ENCODE peak calls at places on chromosome 1, in nine cellular contexts. U is left ventricle myocardium inferior, F is HCT116, P is transverse colon, A is endothelial cell of umbilical vein, M is heart left ventricle, H is kidney epithelial cell, W is heart right ventricle, D is dorsolateral prefrontal cortex. E is an unnamed sample.

GRCh38 chr1:180800945-180801344 is 111.8 kb upstream of the KIAA1614 start:
- DNase-seq in U (no peak), F (no peak), P (no peak), A (no peak), M (no peak), H (no peak), W (no peak), D (no peak), E (no peak)

GRCh38 chr1:211260161-211261107 is 1.3 kb downstream of the RCOR3 start:
- DNase-seq in U (peak; percentile 84), F (no peak), P (peak; percentile 85), A (peak; percentile 72), M (peak; percentile 88), H (no peak), W (peak; percentile 81), D (peak; percentile 79), E (no peak)

GRCh38 chr1:246681822-246682221 is 42.4 kb upstream of the SCCPDH start:
- DNase-seq in U (peak; percentile 75), F (no peak), P (no peak), A (no peak), M (peak; percentile 79), H (no peak), W (peak; percentile 72), D (no peak), E (no peak)

GRCh38 chr1:87814573-87814972 is 485.9 kb downstream of the LMO4 start:
- DNase-seq in U (no peak), F (no peak), P (no peak), A (no peak), M (no peak), H (no peak), W (no peak), D (no peak), E (no peak)

GRCh38 chr1:162349635-162350330 is 26.9 kb downstream of the SPATA46 start:
- DNase-seq in U (no peak), F (peak; percentile 35), P (no peak), A (peak; percentile 95), M (no peak), H (peak; percentile 95), W (no peak), D (no peak), E (peak; percentile 86)

GRCh38 chr1:50110084-50110615 is 1.4 kb downstream of the ELAVL4 start:
- DNase-seq in U (no peak), F (no peak), P (no peak), A (no peak), M (no peak), H (no peak), W (no peak), D (no peak), E (no peak)

GRCh38 chr1:27418326-27418761 is 25.9 kb downstream of the GPR3 start:
- DNase-seq in U (peak; percentile 66), F (no peak), P (peak; percentile 64), A (peak; percentile 65), M (no peak), H (peak; percentile 84), W (peak; percentile 62), D (no peak), E (peak; percentile 79)

GRCh38 chr1:208217774-208218173 is 26.4 kb downstream of the PLXNA2 start:
- DNase-seq in U (no peak), F (no peak), P (no peak), A (no peak), M (no peak), H (no peak), W (no peak), D (no peak), E (no peak)

DNA sequence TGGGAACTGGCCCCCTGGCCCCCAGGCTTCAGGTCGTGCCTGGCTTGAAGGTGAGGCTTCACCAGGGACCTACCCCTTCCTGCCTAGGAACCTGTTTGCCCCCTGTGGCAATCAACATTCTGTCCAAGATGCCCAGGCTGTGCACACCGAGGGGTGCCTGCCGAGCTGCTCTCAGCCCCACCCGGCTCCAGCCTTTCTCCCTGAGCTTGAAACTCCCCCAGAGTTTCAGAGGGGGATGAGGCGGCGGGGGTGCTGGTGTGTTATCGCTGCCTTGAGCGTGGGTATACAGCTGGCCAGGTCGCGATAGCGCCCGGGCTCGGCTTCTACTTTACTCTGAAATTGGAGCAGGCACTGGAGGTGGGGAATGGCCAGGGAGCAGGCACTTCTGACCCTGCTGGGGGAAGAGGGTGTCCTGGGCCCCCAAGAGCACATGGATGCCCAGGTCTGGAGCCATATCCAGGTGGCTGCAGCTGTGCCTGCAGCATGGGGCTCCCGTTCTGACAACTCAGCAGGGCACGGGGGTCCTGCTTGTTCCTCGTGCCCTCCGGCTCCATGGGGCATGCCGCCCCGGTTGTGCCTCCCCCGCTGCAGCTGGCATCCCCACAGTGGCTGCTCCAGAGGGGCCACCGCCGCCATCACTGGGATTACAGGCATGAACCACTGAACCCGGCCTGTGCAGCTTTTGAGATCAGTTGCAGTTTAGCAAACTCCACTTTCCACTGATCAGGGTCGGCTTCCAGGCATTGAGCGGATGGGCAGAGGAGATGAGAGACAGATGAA is 29.8 kb downstream of the RYR2 start:
- DNase-seq in U (no peak), F (no peak), P (no peak), A (no peak), M (no peak), H (no peak), W (no peak), D (no peak), E (no peak)
- TF ChIP-seq CTCF in U (no peak), F (no peak), P (no peak), A (no peak), M (no peak), H (no peak), W (no peak), D (no peak), E (no peak)

GRCh38 chr1:197912739-197913494 is 4.3 kb upstream of the LHX9 start:
- DNase-seq in U (no peak), F (no peak), P (no peak), A (no peak), M (no peak), H (no peak), W (no peak), D (no peak), E (no peak)

GRCh38 chr1:197911172-197911856 is 5.9 kb upstream of the LHX9 start:
- DNase-seq in U (no peak), F (no peak), P (no peak), A (no peak), M (no peak), H (no peak), W (no peak), D (no peak), E (no peak)

GRCh38 chr1:197913495-197914276 is 3.5 kb upstream of the LHX9 start:
- DNase-seq in U (no peak), F (no peak), P (no peak), A (no peak), M (no peak), H (no peak), W (no peak), D (no peak), E (no peak)

GRCh38 chr1:197910120-197911110 is 6.8 kb upstream of the LHX9 start:
- DNase-seq in U (no peak), F (no peak), P (no peak), A (no peak), M (no peak), H (no peak), W (no peak), D (no peak), E (no peak)

DNA sequence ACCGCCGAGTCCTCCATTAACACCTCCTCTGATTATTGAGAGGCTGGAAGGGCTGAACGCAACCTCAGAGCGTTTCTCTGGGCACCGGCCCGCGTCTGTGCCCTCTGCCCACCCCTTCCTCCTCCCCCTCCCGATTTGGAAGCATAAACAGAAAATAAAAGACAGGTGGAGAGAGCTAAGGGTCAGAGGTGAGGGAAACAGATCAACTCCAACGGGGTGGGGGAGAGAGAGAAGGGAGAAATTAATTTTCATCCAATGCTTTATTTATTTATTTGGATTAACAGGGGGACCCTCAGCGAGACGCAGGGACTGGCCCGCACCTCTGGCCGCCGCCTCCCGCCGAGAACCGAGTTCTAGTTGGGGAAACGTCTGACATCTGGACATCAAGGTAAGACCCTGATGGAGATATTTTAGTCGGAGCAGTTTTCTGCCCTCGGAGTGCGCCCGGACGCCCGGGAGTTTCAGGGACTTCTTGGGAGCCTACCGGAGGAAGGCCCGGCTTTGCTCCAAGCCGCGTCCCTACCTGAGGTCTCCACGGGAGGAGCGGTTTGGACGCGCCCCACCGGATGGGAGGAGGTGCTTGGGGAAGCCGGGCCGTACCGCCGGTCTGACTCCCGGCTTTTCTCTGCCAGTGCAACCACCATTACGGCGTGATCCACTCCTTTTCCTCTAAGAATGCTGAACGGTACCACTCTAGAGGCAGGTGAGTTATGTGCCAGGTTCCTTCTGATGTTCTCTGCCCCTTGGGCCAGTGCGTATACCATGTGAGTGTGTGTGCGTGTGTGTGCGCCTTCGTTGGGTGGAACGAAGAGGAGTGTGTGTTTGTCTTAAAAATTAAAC is 5.1 kb upstream of the LHX9 start:
- DNase-seq in U (no peak), F (no peak), P (no peak), A (peak; percentile 18), M (no peak), H (no peak), W (no peak), D (no peak), E (no peak)
- H3K4me3 ChIP-seq in U (peak overlapping the region; percentile 48), F (no peak overlapping the region), P (no peak overlapping the region), A (no peak overlapping the region), M (no peak overlapping the region), H (no peak overlapping the region), W (peak overlapping the region; percentile 5), D (no peak overlapping the region), E (peak overlapping the region; percentile 24)

GRCh38 chr1:229409616-229410369 is 24.1 kb downstream of the ACTA1 start:
- DNase-seq in U (no peak), F (no peak), P (no peak), A (no peak), M (no peak), H (no peak), W (no peak), D (no peak), E (no peak)
- H3K27me3 ChIP-seq in U (peaks cover 80% of the 10 kb centered on the region), F (no peaks in the 10 kb centered on the region), P (peaks cover 58% of the 10 kb centered on the region), A (peaks cover 36% of the 10 kb centered on the region), M (peaks cover 33% of the 10 kb centered on the region), H (peaks cover 43% of the 10 kb centered on the region), W (peaks cover 38% of the 10 kb centered on the region), D (no peaks in the 10 kb centered on the region), E (peaks cover 13% of the 10 kb centered on the region)

GRCh38 chr1:154327466-154328317 is 2.4 kb downstream of the ATP8B2 start:
- DNase-seq in U (no peak), F (no peak), P (peak; percentile 65), A (peak; percentile 74), M (no peak), H (no peak), W (no peak), D (no peak), E (no peak)

GRCh38 chr1:154324241-154324640 is 1.1 kb upstream of the ATP8B2 start:
- DNase-seq in U (no peak), F (no peak), P (no peak), A (no peak), M (no peak), H (no peak), W (no peak), D (no peak), E (no peak)

GRCh38 chr1:154326546-154327465 is 1.5 kb downstream of the ATP8B2 start:
- DNase-seq in U (peak; percentile 38), F (no peak), P (no peak), A (peak; percentile 15), M (no peak), H (no peak), W (peak; percentile 41), D (no peak), E (peak; percentile 49)

GRCh38 chr1:154324669-154325582 is at the start of gene ATP8B2:
- DNase-seq in U (peak; percentile 68), F (peak; percentile 59), P (peak; percentile 79), A (peak; percentile 79), M (peak; percentile 86), H (peak; percentile 32), W (peak; percentile 74), D (peak; percentile 62), E (no peak)

DNA sequence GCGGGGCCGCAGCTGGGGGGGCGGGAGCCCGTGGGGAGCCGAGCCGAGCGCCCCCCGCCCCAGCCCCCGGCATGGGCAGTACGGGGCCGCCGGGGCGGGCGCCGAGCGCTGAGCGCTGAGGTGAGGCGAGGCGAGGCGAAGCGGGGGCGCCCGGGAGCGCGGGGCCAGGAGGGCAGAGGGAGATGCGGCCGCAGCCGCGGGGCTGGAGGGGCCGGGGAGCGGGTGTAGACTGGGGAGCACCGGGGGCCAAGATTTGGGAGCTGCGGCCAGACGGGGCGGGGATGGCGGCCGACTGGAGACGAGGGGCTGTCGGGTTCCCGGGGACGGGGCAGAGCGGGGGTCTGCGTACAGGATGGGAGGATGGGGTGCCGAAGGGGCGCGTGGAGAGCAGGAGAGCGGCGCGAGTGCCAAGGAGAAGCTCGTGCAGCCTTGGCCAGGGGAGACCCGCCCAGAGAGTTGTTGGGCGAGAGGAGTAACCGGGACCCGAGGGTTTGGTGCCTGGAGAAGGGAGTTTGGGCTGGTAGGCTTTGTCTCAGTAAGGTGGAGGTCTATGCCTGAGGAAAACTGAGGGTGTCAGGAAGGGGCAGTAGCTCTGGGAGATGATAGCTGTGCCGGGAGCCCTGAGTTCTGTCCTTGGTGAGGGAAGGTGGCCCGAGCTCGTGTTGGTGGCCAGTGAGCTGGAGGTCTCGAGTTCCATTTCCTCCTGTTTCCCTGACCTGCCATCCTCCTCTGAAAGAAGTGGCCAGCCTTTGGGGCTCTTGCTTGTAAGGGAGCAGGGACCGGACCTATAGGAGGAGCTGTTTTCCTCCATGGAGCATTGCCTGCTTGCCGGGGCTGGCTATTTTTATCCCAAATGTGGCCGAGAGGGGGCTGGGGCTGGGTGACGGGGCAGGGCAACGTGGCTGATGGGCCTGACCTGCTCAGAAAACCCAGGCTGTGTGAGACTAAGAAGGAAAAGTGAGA is 539 bp downstream of the ATP8B2 start:
- DNase-seq in U (peak; percentile 63), F (peak; percentile 73), P (peak; percentile 64), A (peak; percentile 83), M (no peak), H (peak; percentile 37), W (peak; percentile 57), D (peak; percentile 28), E (peak; percentile 52)
- TF ChIP-seq CTCF in U (peak; percentile 65), F (peak; percentile 74), P (peak; percentile 57), A (peak; percentile 83), M (peak; percentile 55), H (peak; percentile 82), W (peak; percentile 68), D (peak; percentile 46), E (peak; percentile 89)